ENCODE peak calls at places on chromosomes 6 and 20, in seven cellular contexts. F is activated naive CD8-positive, alpha-beta T cell treated with anti-CD3 and anti-CD28 coated beads, Interleukin-2, amount 50 U/mL, for 24 hours; Q is left ventricle myocardium superior; I is T-helper 1 cell; G is GM12865; O is heart right ventricle; L is RCC 7860. H is an unnamed sample.

GRCh38 chr6:162962093-162962492 is 234.3 kb downstream of the PACRG start:
- DNase-seq in F (no peak), Q (no peak), I (no peak), G (no peak), O (no peak), L (no peak), H (no peak)

GRCh38 chr6:155001482-155001881 is 6.4 kb downstream of the TIAM2 start:
- DNase-seq in F (no peak), Q (no peak), I (no peak), G (no peak), O (no peak), L (no peak), H (no peak)

GRCh38 chr6:43628392-43629103 is 516 bp downstream of the GTPBP2 start:
- DNase-seq in F (peak), Q (no peak), I (peak), G (peak), O (no peak), L (no peak), H (peak)

GRCh38 chr20:56440346-56441007 is 27.9 kb upstream of the RTF2 start:
- DNase-seq in F (peak), Q (no peak), I (peak), G (peak), O (no peak), L (no peak), H (no peak)

GRCh38 chr6:143098054-143098673 is 37.5 kb downstream of the AIG1 start:
- DNase-seq in F (no peak), Q (no peak), I (no peak), G (peak), O (no peak), L (no peak), H (no peak)

GRCh38 chr6:131061041-131061770 is 1.8 kb downstream of the EPB41L2 start:
- DNase-seq in F (no peak), Q (no peak), I (no peak), G (peak), O (no peak), L (peak), H (no peak)

GRCh38 chr6:125104425-125104824 is 49.1 kb upstream of the TPD52L1 start:
- DNase-seq in F (no peak), Q (no peak), I (no peak), G (no peak), O (no peak), L (no peak), H (no peak)

GRCh38 chr20:49832632-49833327 is 20.2 kb downstream of the SLC9A8 start:
- DNase-seq in F (no peak), Q (no peak), I (no peak), G (peak), O (no peak), L (no peak), H (no peak)

GRCh38 chr6:41222045-41222444 is 6.1 kb upstream of the TREML4 start:
- DNase-seq in F (no peak), Q (no peak), I (no peak), G (no peak), O (no peak), L (no peak), H (no peak)

GRCh38 chr20:49110767-49111694 is 64.9 kb downstream of the CSE1L start:
- DNase-seq in F (no peak), Q (no peak), I (no peak), G (no peak), O (no peak), L (no peak), H (no peak)

GRCh38 chr20:34525342-34525708 is 9.1 kb downstream of the DYNLRB1 start:
- DNase-seq in F (no peak), Q (no peak), I (no peak), G (no peak), O (no peak), L (no peak), H (no peak)

GRCh38 chr20:51531141-51531710 is 11.3 kb downstream of the NFATC2 start:
- DNase-seq in F (peak), Q (no peak), I (peak), G (peak), O (no peak), L (peak), H (no peak)

GRCh38 chr20:47620808-47621805 is 119.4 kb downstream of the NCOA3 start:
- DNase-seq in F (no peak), Q (no peak), I (no peak), G (peak), O (no peak), L (peak), H (no peak)

GRCh38 chr6:153024401-153025017 is 22.0 kb upstream of the MTRF1L start:
- DNase-seq in F (peak), Q (no peak), I (peak), G (peak), O (no peak), L (peak), H (no peak)

GRCh38 chr6:107576852-107577251 is 86.9 kb downstream of the SOBP start:
- DNase-seq in F (no peak), Q (no peak), I (no peak), G (no peak), O (no peak), L (peak), H (no peak)

GRCh38 chr6:121522265-121522664 is 86.8 kb downstream of the GJA1 start:
- DNase-seq in F (no peak), Q (no peak), I (no peak), G (no peak), O (no peak), L (peak), H (peak)

GRCh38 chr6:34555328-34555727 is 801 bp downstream of the SPDEF start:
- DNase-seq in F (no peak), Q (no peak), I (no peak), G (no peak), O (no peak), L (no peak), H (no peak)

GRCh38 chr6:111469543-111469942 is 13.5 kb downstream of the REV3L start:
- DNase-seq in F (no peak), Q (no peak), I (no peak), G (no peak), O (no peak), L (no peak), H (no peak)

GRCh38 chr6:111439169-111439568 is 43.8 kb downstream of the REV3L start:
- DNase-seq in F (no peak), Q (no peak), I (no peak), G (no peak), O (no peak), L (no peak), H (no peak)

GRCh38 chr6:156652231-156652750 is 124.9 kb upstream of the ARID1B start:
- DNase-seq in F (no peak), Q (no peak), I (no peak), G (peak), O (no peak), L (no peak), H (no peak)

GRCh38 chr6:52498538-52499017 is 78.3 kb downstream of the TRAM2 start:
- DNase-seq in F (no peak), Q (peak), I (no peak), G (peak), O (no peak), L (no peak), H (no peak)

GRCh38 chr20:47778398-47779354 is 6.6 kb downstream of the SULF2 start:
- DNase-seq in F (no peak), Q (no peak), I (no peak), G (no peak), O (no peak), L (no peak), H (no peak)